ENCODE peak calls at places on chromosomes 13 and 19, in six cellular contexts. I is PC-3, L is fibroblast of lung, A is B cell, K is type B pancreatic cell, E is choroid plexus epithelial cell. P is an unnamed sample.

GRCh38 chr19:35468637-35469036 is 20.6 kb downstream of the FFAR2 start:
- DNase-seq in E (peak), A (peak), L (no peak), I (peak), K (no peak), P (no peak)

GRCh38 chr19:40542197-40542859 is 34.3 kb upstream of the SHKBP1 start:
- DNase-seq in K (no peak), A (no peak), I (no peak), E (peak), L (peak), P (no peak)

GRCh38 chr19:37779139-37780035 is at the start of gene ZNF573:
- DNase-seq in A (peak), I (peak), L (peak), K (peak), E (peak), P (no peak)

GRCh38 chr19:7188682-7189629 is 105.3 kb downstream of the INSR start:
- DNase-seq in L (no peak), E (no peak), I (no peak), A (no peak), K (no peak), P (no peak)

GRCh38 chr19:18500820-18501219 is 21.1 kb downstream of the ELL start:
- DNase-seq in L (no peak), A (no peak), E (no peak), K (no peak), I (no peak), P (no peak)

GRCh38 chr13:41061914-41062837 is 867 bp downstream of the WBP4 start:
- DNase-seq in E (peak), L (peak), K (no peak), A (no peak), I (peak), P (no peak)

GRCh38 chr13:110835721-110836599 is 78.9 kb downstream of the ANKRD10 start:
- DNase-seq in I (no peak), A (no peak), E (peak), K (no peak), L (no peak), P (no peak)

GRCh38 chr19:16841391-16841926 is 12.3 kb downstream of the SIN3B start:
- DNase-seq in K (no peak), E (no peak), L (no peak), I (no peak), A (no peak), P (no peak)

GRCh38 chr19:46716013-46716671 is 772 bp downstream of the PRKD2 start:
- DNase-seq in E (no peak), K (no peak), I (no peak), L (no peak), A (no peak), P (no peak)

GRCh38 chr13:20590568-20590967 is 23.6 kb downstream of the IFT88 start:
- DNase-seq in K (no peak), I (no peak), A (no peak), E (no peak), L (no peak), P (no peak)

GRCh38 chr19:30390356-30390988 is 18.3 kb downstream of the ZNF536 start:
- DNase-seq in A (no peak), K (peak), I (no peak), E (no peak), L (no peak), P (no peak)

GRCh38 chr13:112249644-112250610 is 126.2 kb upstream of the SPACA7 start:
- DNase-seq in E (no peak), K (peak), I (no peak), A (no peak), L (no peak), P (no peak)

GRCh38 chr19:39070888-39071287 is 13.3 kb upstream of the ACP7 start:
- DNase-seq in K (no peak), A (no peak), I (no peak), E (peak), L (peak), P (no peak)

GRCh38 chr13:102128216-102128800 is 273.5 kb downstream of the FGF14 start:
- DNase-seq in E (peak), A (no peak), I (no peak), K (no peak), L (peak), P (no peak)

GRCh38 chr13:94435604-94436226 is 43.8 kb downstream of the DCT start:
- DNase-seq in E (peak), I (peak), L (peak), K (no peak), A (peak), P (no peak)

GRCh38 chr19:46896076-46896794 is 35.4 kb downstream of the ARHGAP35 start:
- DNase-seq in K (no peak), A (no peak), E (peak), I (no peak), L (no peak), P (no peak)

GRCh38 chr19:29384676-29385075 is 141.1 kb upstream of the VSTM2B start:
- DNase-seq in L (no peak), K (no peak), E (no peak), A (no peak), I (no peak), P (peak)

GRCh38 chr13:91017031-91017668 is 330.3 kb upstream of the MIR17HG start:
- DNase-seq in A (peak), I (peak), L (peak), K (no peak), E (peak), P (no peak)

GRCh38 chr13:26062853-26063444 is 11.1 kb upstream of the SHISA2 start:
- DNase-seq in K (no peak), E (peak), L (peak), I (peak), A (peak), P (no peak)

GRCh38 chr19:32677657-32678056 is 2.0 kb downstream of the RGS9BP start:
- DNase-seq in E (no peak), A (peak), I (no peak), K (no peak), L (no peak), P (peak)

GRCh38 chr13:48920730-48921129 is 55.0 kb upstream of the FNDC3A start:
- DNase-seq in K (no peak), L (no peak), E (no peak), I (no peak), A (no peak), P (no peak)

GRCh38 chr19:12867120-12868099 is 13.8 kb downstream of the DNASE2 start:
- DNase-seq in L (peak), I (no peak), K (peak), E (peak), A (peak), P (no peak)

GRCh38 chr13:33799950-33800592 is 17.9 kb upstream of the RFC3 start:
- DNase-seq in K (no peak), E (peak), L (peak), A (no peak), I (peak), P (no peak)

GRCh38 chr13:99322297-99323103 is 15.3 kb upstream of the GPR183 start:
- DNase-seq in L (peak), A (no peak), K (no peak), E (peak), I (peak), P (no peak)

GRCh38 chr13:44045179-44045562 is 165.5 kb downstream of the LACC1 start:
- DNase-seq in A (no peak), K (no peak), L (no peak), I (no peak), E (no peak), P (no peak)

GRCh38 chr19:40565355-40565754 is 11.3 kb upstream of the SHKBP1 start:
- DNase-seq in L (no peak), E (no peak), I (no peak), K (no peak), A (no peak), P (no peak)

GRCh38 chr19:45211751-45212381 is 33.3 kb downstream of the BLOC1S3 start:
- DNase-seq in E (peak), L (peak), I (no peak), K (no peak), A (no peak), P (no peak)

GRCh38 chr13:22064854-22065646 is 394.2 kb downstream of the FGF9 start:
- DNase-seq in L (no peak), I (no peak), K (no peak), A (no peak), E (no peak), P (no peak)

GRCh38 chr13:32838985-32839384 is 177.2 kb upstream of the KL start:
- DNase-seq in A (peak), K (no peak), E (peak), I (peak), L (no peak), P (no peak)

GRCh38 chr19:28324275-28325060 is 888.5 kb downstream of the UQCRFS1 start:
- DNase-seq in I (no peak), E (peak), A (no peak), K (no peak), L (no peak), P (no peak)
- TF ChIP-seq CTCF in I (no peak), E (peak), A (no peak), K (peak), L (no peak), P (peak)

GRCh38 chr13:51220706-51221105 is 1.5 kb upstream of the FAM124A start:
- DNase-seq in A (no peak), I (no peak), K (no peak), L (peak), E (no peak), P (no peak)

GRCh38 chr13:51221674-51222509 is at the start of gene FAM124A:
- DNase-seq in A (peak), L (peak), K (peak), E (peak), I (peak), P (no peak)

GRCh38 chr13:51223284-51224270 is 1.4 kb downstream of the FAM124A start:
- DNase-seq in K (no peak), I (no peak), A (no peak), L (no peak), E (no peak), P (no peak)

GRCh38 chr13:51221108-51221507 is 1.1 kb upstream of the FAM124A start:
- DNase-seq in L (no peak), A (no peak), E (no peak), I (no peak), K (no peak), P (no peak)

GRCh38 chr13:51222510-51223283 is 499 bp downstream of the FAM124A start:
- DNase-seq in L (peak), A (no peak), E (no peak), I (peak), K (no peak), P (no peak)
- TF ChIP-seq CTCF in L (no peak), A (peak), E (peak), I (peak), K (peak), P (peak)

DNA sequence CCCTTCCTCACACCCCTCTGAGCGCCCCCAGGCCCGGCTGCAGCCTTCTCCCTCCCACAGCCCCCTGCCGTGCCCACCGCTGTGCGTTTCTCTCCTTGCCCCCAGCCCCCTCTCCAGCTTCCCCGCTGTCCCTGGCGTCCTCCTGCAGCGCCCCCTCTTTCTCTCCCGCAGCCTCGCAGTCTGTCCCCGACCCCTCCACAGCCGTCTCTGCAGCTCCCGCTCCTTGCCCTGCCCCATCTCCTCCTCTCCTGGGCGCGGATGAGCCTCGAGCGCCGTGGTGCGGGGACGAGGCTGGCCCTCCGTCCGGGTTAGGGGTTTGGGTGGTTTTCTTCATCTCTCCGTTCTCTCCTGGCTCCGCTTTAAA is 1.1 kb downstream of the KMT5C start:
- DNase-seq in L (no peak), E (no peak), I (no peak), A (peak), K (no peak), P (no peak)
- TF ChIP-seq CTCF in L (no peak), E (peak), I (peak), A (no peak), K (no peak), P (peak)

DNA sequence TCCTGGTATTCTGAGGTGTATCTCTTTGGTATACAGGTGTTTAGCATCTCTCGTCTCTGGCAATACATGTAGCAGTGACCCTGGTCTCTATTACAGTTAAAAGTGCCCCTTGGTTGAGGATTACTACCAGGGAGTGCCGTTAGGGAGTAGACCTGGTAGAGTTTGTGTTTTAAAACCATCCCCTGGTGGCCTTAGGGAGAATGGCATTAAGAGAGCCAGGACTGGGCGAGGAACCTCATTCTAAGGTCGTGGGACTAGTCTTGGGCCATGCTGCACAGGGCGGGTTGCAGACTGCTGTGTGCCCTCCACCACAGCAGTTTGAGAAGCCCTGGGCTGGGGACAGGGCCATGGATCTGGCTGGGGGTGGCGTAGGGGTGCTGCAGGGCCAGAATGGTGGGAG is 35.0 kb downstream of the B3GLCT start:
- DNase-seq in I (peak), A (no peak), L (no peak), E (peak), K (no peak), P (no peak)
- TF ChIP-seq CTCF in I (peak), A (peak), L (peak), E (peak), K (peak), P (peak)

GRCh38 chr13:42893346-42893745 is 98.7 kb downstream of the EPSTI1 start:
- DNase-seq in A (no peak), E (peak), K (no peak), I (peak), L (peak), P (no peak)
- TF ChIP-seq CTCF in A (no peak), E (no peak), K (no peak), I (no peak), L (no peak), P (no peak)

P was measured in chondrocyte.